ENCODE peak calls at places on chromosomes 3 and 15, in five cellular contexts. B is HFF-Myc, I is heart left ventricle, L is hepatocyte, Y is tibial nerve. E is an unnamed sample.

GRCh38 chr3:184050217-184050847 is 2.5 kb upstream of the HTR3C start:
- DNase-seq in B (no peak), L (no peak), Y (no peak), I (no peak), E (no peak)

GRCh38 chr3:43222594-43222993 is 63.7 kb upstream of the SNRK start:
- DNase-seq in Y (no peak), L (no peak), B (no peak), I (no peak), E (no peak)

GRCh38 chr15:66883322-66883911 is 181.4 kb downstream of the SMAD6 start:
- DNase-seq in I (peak), Y (peak), B (peak), L (peak), E (peak)

GRCh38 chr3:188421151-188421821 is 267.3 kb downstream of the LPP start:
- DNase-seq in Y (no peak), I (no peak), B (peak), L (no peak), E (no peak)

GRCh38 chr3:32510075-32510724 is 7.5 kb upstream of the CMTM6 start:
- DNase-seq in I (peak), B (peak), Y (peak), L (peak), E (peak)

GRCh38 chr15:70344666-70345065 is 246.9 kb upstream of the TLE3 start:
- DNase-seq in Y (no peak), B (no peak), L (no peak), I (no peak), E (no peak)

GRCh38 chr15:23467110-23467600 is 20.1 kb upstream of the GOLGA6L2 start:
- DNase-seq in B (peak), L (peak), Y (no peak), I (no peak), E (no peak)

GRCh38 chr3:39294446-39295183 is 14.8 kb upstream of the CX3CR1 start:
- DNase-seq in B (no peak), L (no peak), Y (no peak), I (no peak), E (no peak)

GRCh38 chr3:186717039-186717457 is at the start of gene KNG1:
- DNase-seq in Y (no peak), B (no peak), I (no peak), L (peak), E (no peak)

GRCh38 chr3:13475871-13476590 is 4.1 kb upstream of the HDAC11 start:
- DNase-seq in L (no peak), I (no peak), Y (no peak), B (no peak), E (no peak)

GRCh38 chr3:69948246-69948862 is 51.2 kb upstream of the SAMMSON start:
- DNase-seq in Y (no peak), I (no peak), L (peak), B (peak), E (no peak)

GRCh38 chr3:54685213-54685612 is 242.6 kb downstream of the LRTM1 start:
- DNase-seq in I (no peak), B (no peak), Y (no peak), L (no peak), E (no peak)

GRCh38 chr3:113233497-113233896 is 22.1 kb downstream of the BOC start:
- DNase-seq in Y (no peak), B (no peak), L (no peak), I (no peak), E (no peak)

GRCh38 chr3:69309810-69310209 is 76.1 kb downstream of the FRMD4B start:
- DNase-seq in B (no peak), L (peak), Y (no peak), I (no peak), E (no peak)

GRCh38 chr15:80265021-80265420 is 13.0 kb upstream of the CTXND1 start:
- DNase-seq in B (no peak), L (no peak), I (no peak), Y (no peak), E (no peak)

GRCh38 chr15:62021991-62022600 is 38.2 kb downstream of the VPS13C start:
- DNase-seq in B (no peak), I (no peak), Y (no peak), L (no peak), E (no peak)

GRCh38 chr3:118262800-118263402 is 771.7 kb downstream of the IGSF11 start:
- DNase-seq in L (no peak), B (no peak), Y (no peak), I (no peak), E (no peak)

GRCh38 chr3:1439395-1439794 is 346.6 kb downstream of the CNTN6 start:
- DNase-seq in B (no peak), I (no peak), L (peak), Y (no peak), E (peak)

GRCh38 chr3:23916152-23916885 is 471 bp downstream of the NKIRAS1 start:
- DNase-seq in Y (no peak), L (no peak), B (no peak), I (no peak), E (no peak)

GRCh38 chr3:108667312-108667711 is 77.8 kb downstream of the DZIP3 start:
- DNase-seq in I (no peak), Y (no peak), B (no peak), L (no peak), E (no peak)

GRCh38 chr3:123818921-123819429 is 65.2 kb downstream of the MYLK start:
- DNase-seq in Y (no peak), I (no peak), B (peak), L (peak), E (no peak)

GRCh38 chr15:34613997-34614396 is 30.5 kb upstream of the GOLGA8B start:
- DNase-seq in B (no peak), Y (no peak), L (no peak), I (no peak), E (no peak)

GRCh38 chr15:34620122-34620521 is 36.7 kb upstream of the GOLGA8B start:
- DNase-seq in L (no peak), B (no peak), I (no peak), Y (no peak), E (no peak)

GRCh38 chr15:34619151-34619550 is 35.7 kb upstream of the GOLGA8B start:
- DNase-seq in L (no peak), I (no peak), B (no peak), Y (no peak), E (no peak)

GRCh38 chr15:34618073-34618472 is 34.6 kb upstream of the GOLGA8B start:
- DNase-seq in I (no peak), B (no peak), Y (no peak), L (no peak), E (no peak)

GRCh38 chr15:34616613-34617012 is 33.2 kb upstream of the GOLGA8B start:
- DNase-seq in I (no peak), L (peak), Y (no peak), B (no peak), E (no peak)
- TF ChIP-seq CTCF in I (no peak), L (peak), Y (no peak), B (no peak), E (no peak)

DNA sequence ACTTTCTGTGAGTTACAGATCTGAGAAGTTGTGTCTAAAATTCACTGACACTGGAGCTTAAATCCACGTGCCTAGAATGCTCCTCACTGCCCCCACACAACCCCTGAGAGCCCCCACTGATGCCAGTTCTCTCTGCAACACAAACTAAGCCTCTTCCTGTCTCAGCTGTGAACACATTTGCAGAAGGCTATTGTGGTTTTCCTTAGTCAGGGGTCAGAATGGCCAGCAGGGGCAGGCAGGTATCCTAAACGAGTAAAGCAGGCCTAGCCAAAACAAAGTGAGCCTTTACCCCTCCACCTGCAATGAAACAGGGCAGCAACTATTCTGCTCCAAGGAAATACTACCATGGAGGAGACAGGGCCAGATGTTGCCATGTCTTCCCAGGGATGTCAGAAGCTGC is 78.6 kb downstream of the FHIT start:
- DNase-seq in B (no peak), Y (no peak), L (no peak), I (no peak), E (no peak)
- TF ChIP-seq CTCF in B (no peak), Y (no peak), L (no peak), I (no peak), E (no peak)

GRCh38 chr3:53643757-53644156 is 149.3 kb downstream of the CACNA1D start:
- DNase-seq in I (no peak), Y (no peak), B (no peak), L (no peak), E (no peak)
- TF ChIP-seq CTCF in I (no peak), Y (no peak), B (no peak), L (no peak), E (no peak)

DNA sequence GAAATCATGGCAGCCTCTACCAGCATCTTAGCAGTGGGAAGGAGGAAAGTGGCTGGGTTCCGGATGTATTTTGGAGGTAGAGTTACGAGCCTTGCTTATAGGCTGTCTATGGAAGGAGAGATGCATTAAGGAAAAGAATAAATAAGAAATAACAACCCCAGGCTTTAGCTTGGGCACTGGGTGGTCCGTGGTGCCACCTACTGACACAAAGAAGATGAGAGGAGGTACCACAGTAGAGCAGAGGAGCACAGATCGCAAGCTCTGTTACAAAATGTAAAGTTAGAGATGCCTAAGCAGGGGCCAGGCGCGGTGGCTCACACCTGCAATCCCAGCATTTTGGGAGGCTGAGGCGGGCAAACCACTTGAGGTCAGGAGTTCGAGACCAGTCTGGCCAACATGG is 74.8 kb downstream of the TMEM39A start:
- DNase-seq in Y (no peak), L (no peak), I (no peak), B (no peak), E (no peak)
- TF ChIP-seq CTCF in Y (peak), L (peak), I (no peak), B (no peak), E (no peak)

GRCh38 chr3:48664929-48665328 is 2.2 kb upstream of the CELSR3 start:
- DNase-seq in B (no peak), L (no peak), I (no peak), Y (no peak), E (no peak)

GRCh38 chr3:48662753-48663488 is at the start of gene CELSR3:
- DNase-seq in L (peak), Y (peak), I (peak), B (peak), E (peak)

GRCh38 chr3:48662140-48662752 is 440 bp downstream of the CELSR3 start:
- DNase-seq in Y (no peak), I (no peak), L (no peak), B (no peak), E (no peak)

GRCh38 chr3:48663489-48664312 is 1.0 kb upstream of the CELSR3 start:
- DNase-seq in I (peak), B (peak), L (peak), Y (peak), E (peak)

DNA sequence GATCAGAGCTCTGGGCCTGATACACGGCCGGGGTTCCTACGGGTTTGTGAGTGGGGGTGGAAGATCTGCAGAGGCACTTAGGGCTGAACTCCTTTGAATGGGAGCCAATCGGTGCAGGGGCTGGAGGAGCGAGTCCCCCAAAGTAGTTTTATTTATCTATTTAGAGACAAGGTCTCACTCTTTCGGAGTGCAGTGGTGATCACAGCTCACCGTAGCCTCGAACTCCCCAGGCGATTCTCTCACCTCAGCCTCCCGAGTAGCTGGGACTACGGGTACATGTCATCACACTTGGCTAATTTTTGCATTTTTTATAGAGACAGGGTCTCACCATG is 1.6 kb upstream of the CELSR3 start:
- DNase-seq in B (no peak), Y (no peak), L (no peak), I (no peak), E (no peak)
- TF ChIP-seq CTCF in B (no peak), Y (peak), L (no peak), I (no peak), E (no peak)

DNA sequence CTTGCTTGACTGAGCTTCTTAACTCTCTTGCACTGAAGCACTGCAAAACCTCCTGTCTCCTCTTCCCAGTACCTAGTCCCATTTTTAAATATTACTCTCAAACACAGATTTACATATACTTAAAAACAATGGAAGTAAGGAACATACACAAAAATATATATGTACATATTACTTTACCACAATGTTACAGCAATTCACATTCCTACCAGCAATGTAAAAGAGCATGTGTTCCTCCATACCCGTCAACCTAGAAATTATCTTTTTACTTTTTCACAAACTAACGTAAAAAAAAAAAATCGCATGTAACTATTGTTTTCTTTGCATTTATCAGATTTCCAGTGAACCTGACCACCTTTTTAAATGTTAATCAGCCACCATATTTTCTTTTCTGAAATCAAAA is 60.4 kb downstream of the RYK start:
- DNase-seq in B (no peak), L (no peak), I (no peak), Y (no peak), E (no peak)
- TF ChIP-seq CTCF in B (no peak), L (peak), I (no peak), Y (no peak), E (no peak)

E was measured in nephron progenitor cell.